ENCODE peak calls at places on chromosomes 7 and 10, in four cellular contexts. C is type B pancreatic cell; F is effector memory CD8-positive, alpha-beta T cell; Z is neuronal stem cell. N is an unnamed sample.

GRCh38 chr10:29680091-29680490 is 45.3 kb upstream of the SVIL start:
- DNase-seq in Z (no peak), F (no peak), C (no peak), N (no peak)

GRCh38 chr10:14185501-14186045 is 145.2 kb downstream of the FRMD4A start:
- DNase-seq in F (peak), C (no peak), Z (peak), N (no peak)

GRCh38 chr7:93910076-93910994 is 4.0 kb downstream of the GNGT1 start:
- DNase-seq in F (no peak), C (no peak), Z (no peak), N (no peak)

GRCh38 chr7:145031162-145031561 is 195.3 kb upstream of the TPK1 start:
- DNase-seq in F (no peak), Z (no peak), C (no peak), N (no peak)

GRCh38 chr10:51266496-51266895 is 192.2 kb downstream of the PRKG1 start:
- DNase-seq in C (no peak), F (no peak), Z (no peak), N (no peak)

GRCh38 chr10:14325325-14325955 is 5.3 kb downstream of the FRMD4A start:
- DNase-seq in C (no peak), F (peak), Z (peak), N (no peak)

GRCh38 chr7:19242246-19242645 is 97.0 kb upstream of the FERD3L start:
- DNase-seq in C (no peak), F (no peak), Z (no peak), N (no peak)

GRCh38 chr10:99457808-99458207 is 27.4 kb upstream of the GOT1 start:
- DNase-seq in Z (no peak), F (no peak), C (no peak), N (no peak)

GRCh38 chr10:15088428-15089261 is at the start of gene ACBD7:
- DNase-seq in Z (peak), C (peak), F (peak), N (peak)